ENCODE peak calls at places on chromosomes 7 and 10, in eight cellular contexts. O is left lung, F is neuronal stem cell, R is ovary, Y is neural progenitor cell, E is colonic mucosa, A is SJSA1, K is right cardiac atrium. X is an unnamed sample. For H3K4me1 and H3K27me3, the result is how much of the 10 kb centered on the place peaks cover.

GRCh38 chr10:133168617-133169031 is 8.6 kb downstream of the KNDC1 start:
- DNase-seq in F (no peak), Y (no peak), E (no peak), K (no peak), A (no peak), O (no peak), R (no peak), X (no peak)

GRCh38 chr10:103580422-103580821 is 86.9 kb downstream of the NEURL1 start:
- DNase-seq in K (no peak), E (no peak), A (no peak), O (no peak), F (no peak), Y (no peak), R (no peak), X (no peak)

GRCh38 chr7:86969865-86970264 is 89.6 kb downstream of the ELAPOR2 start:
- DNase-seq in A (no peak), Y (no peak), R (no peak), K (no peak), F (no peak), O (no peak), E (no peak), X (no peak)

GRCh38 chr10:101336382-101336781 is 17.6 kb upstream of the BTRC start:
- DNase-seq in F (no peak), E (no peak), R (no peak), O (no peak), A (no peak), Y (no peak), K (no peak), X (no peak)

GRCh38 chr10:43376828-43377227 is 5.4 kb downstream of the FXYD4 start:
- DNase-seq in O (peak), R (no peak), Y (no peak), F (no peak), K (no peak), A (no peak), E (no peak), X (no peak)

GRCh38 chr10:109114578-109114977 is 808.7 kb downstream of the XPNPEP1 start:
- DNase-seq in E (no peak), Y (no peak), O (no peak), K (no peak), F (no peak), R (no peak), A (no peak), X (no peak)

GRCh38 chr10:32795598-32796183 is 162.3 kb downstream of the ITGB1 start:
- DNase-seq in E (no peak), K (no peak), F (peak), Y (peak), O (no peak), A (no peak), R (no peak), X (peak)

GRCh38 chr7:76234931-76235441 is 33.3 kb downstream of the SRRM3 start:
- DNase-seq in F (peak), O (peak), K (peak), E (peak), A (peak), Y (peak), R (no peak), X (peak)

GRCh38 chr7:34747842-34748241 is 89.8 kb downstream of the NPSR1 start:
- DNase-seq in O (no peak), K (no peak), F (no peak), A (no peak), R (no peak), Y (no peak), E (peak), X (no peak)

GRCh38 chr10:103922659-103923058 is 4.7 kb upstream of the STN1 start:
- DNase-seq in K (no peak), Y (no peak), R (no peak), E (no peak), A (no peak), O (no peak), F (no peak), X (no peak)

GRCh38 chr7:150988230-150989226 is 2.3 kb upstream of the NOS3 start:
- DNase-seq in F (peak), A (no peak), R (peak), K (peak), E (peak), O (no peak), Y (peak), X (no peak)

GRCh38 chr10:101467286-101467770 is 113.4 kb downstream of the BTRC start:
- DNase-seq in O (no peak), F (peak), R (peak), A (no peak), K (no peak), Y (peak), E (peak), X (peak)

GRCh38 chr10:49029666-49030065 is 85.7 kb downstream of the VSTM4 start:
- DNase-seq in Y (no peak), E (no peak), K (no peak), O (no peak), R (no peak), A (no peak), F (no peak), X (no peak)

GRCh38 chr7:153103219-153103618 is 343.7 kb downstream of the ACTR3B start:
- DNase-seq in A (no peak), O (no peak), R (no peak), E (no peak), F (no peak), Y (no peak), K (no peak), X (no peak)

GRCh38 chr7:26398436-26399308 is 107.0 kb downstream of the SNX10 start:
- DNase-seq in A (no peak), E (peak), K (peak), Y (peak), R (peak), F (peak), O (peak), X (peak)

GRCh38 chr7:110317699-110318265 is 773.1 kb upstream of the LRRN3 start:
- DNase-seq in K (no peak), R (no peak), A (no peak), E (no peak), O (no peak), F (no peak), Y (peak), X (peak)

GRCh38 chr10:31134303-31134928 is 102.8 kb upstream of the ZNF438 start:
- DNase-seq in E (no peak), Y (no peak), K (no peak), R (peak), O (no peak), F (no peak), A (peak), X (peak)

GRCh38 chr10:43255644-43256431 is 11.0 kb downstream of the RASGEF1A start:
- DNase-seq in Y (peak), A (peak), E (peak), R (peak), K (no peak), O (no peak), F (no peak), X (no peak)

GRCh38 chr10:36880898-36881297 is 244.5 kb upstream of the ANKRD30A start:
- DNase-seq in O (no peak), F (no peak), R (no peak), A (no peak), Y (peak), E (no peak), K (no peak), X (no peak)

GRCh38 chr7:35969055-35969454 is 168.2 kb downstream of the SEPTIN7 start:
- DNase-seq in E (no peak), K (no peak), Y (no peak), O (no peak), A (no peak), R (no peak), F (no peak), X (no peak)

GRCh38 chr10:46542567-46543323 is 13.7 kb downstream of the GPRIN2 start:
- DNase-seq in K (no peak), A (peak), O (peak), R (peak), Y (no peak), E (no peak), F (no peak), X (no peak)

GRCh38 chr10:42475168-42476098 is 162.9 kb downstream of the ZNF33B start:
- DNase-seq in A (peak), E (no peak), K (peak), Y (no peak), R (no peak), F (no peak), O (no peak), X (no peak)

GRCh38 chr10:103605359-103606156 is 112.1 kb downstream of the NEURL1 start:
- DNase-seq in Y (peak), O (no peak), A (peak), R (peak), E (peak), F (no peak), K (peak), X (peak)

GRCh38 chr10:77245953-77246352 is 391.7 kb downstream of the KCNMA1 start:
- DNase-seq in F (no peak), A (no peak), O (no peak), E (no peak), R (no peak), Y (no peak), K (no peak), X (peak)

GRCh38 chr10:77249901-77250459 is 387.6 kb downstream of the KCNMA1 start:
- DNase-seq in A (no peak), F (no peak), E (no peak), O (no peak), Y (no peak), R (no peak), K (no peak), X (no peak)

GRCh38 chr10:77248104-77248503 is 389.5 kb downstream of the KCNMA1 start:
- DNase-seq in O (no peak), R (no peak), K (no peak), Y (peak), E (no peak), A (no peak), F (no peak), X (no peak)

GRCh38 chr10:77244746-77245145 is 392.9 kb downstream of the KCNMA1 start:
- DNase-seq in F (no peak), O (no peak), E (no peak), R (no peak), Y (no peak), K (no peak), A (no peak), X (no peak)

DNA sequence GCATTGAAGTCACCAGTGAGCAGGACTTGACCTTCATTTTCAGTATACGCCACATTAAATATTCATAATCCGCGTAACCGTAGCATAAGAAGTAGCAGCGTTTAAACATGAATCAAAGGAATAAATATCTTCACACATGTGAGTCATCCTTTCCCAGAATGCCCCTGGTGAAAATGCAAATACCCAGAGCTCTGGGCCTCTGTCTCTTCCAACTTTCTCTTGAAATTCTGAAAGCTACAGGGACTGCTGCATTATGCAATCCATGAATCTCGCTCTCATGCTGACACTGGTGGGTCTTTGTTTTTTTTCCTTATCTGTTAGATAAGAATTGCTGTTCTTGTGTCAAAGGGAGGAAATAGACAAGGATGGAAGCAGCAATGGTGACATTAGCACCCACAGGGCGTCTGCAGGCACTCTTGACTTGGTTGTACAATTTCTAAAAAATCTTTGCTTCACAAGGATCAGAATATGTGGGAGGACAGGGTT is 390.5 kb downstream of the KCNMA1 start:
- DNase-seq in F (no peak), K (peak), A (no peak), E (peak), O (no peak), Y (no peak), R (no peak), X (peak)
- H3K4me1 ChIP-seq in F (under half), K (under half), A (under half), E (under half), O (under half), Y (under half), R (under half), X (under half)

GRCh38 chr10:637771-638195 is 51.7 kb downstream of the DIP2C start:
- DNase-seq in R (no peak), E (no peak), O (no peak), Y (no peak), F (no peak), K (no peak), A (no peak), X (no peak)
- H3K27ac ChIP-seq in R (no peak), E (no peak), O (no peak), Y (no peak), F (no peak), K (no peak), A (no peak), X (no peak)

GRCh38 chr7:101167645-101168411 is 2.5 kb upstream of the VGF start:
- DNase-seq in A (no peak), E (no peak), K (no peak), R (no peak), F (no peak), Y (no peak), O (no peak), X (no peak)
- H3K27me3 ChIP-seq in A (half or more), E (half or more), K (under half), R (under half), F (half or more), Y (half or more), O (half or more), X (under half)

DNA sequence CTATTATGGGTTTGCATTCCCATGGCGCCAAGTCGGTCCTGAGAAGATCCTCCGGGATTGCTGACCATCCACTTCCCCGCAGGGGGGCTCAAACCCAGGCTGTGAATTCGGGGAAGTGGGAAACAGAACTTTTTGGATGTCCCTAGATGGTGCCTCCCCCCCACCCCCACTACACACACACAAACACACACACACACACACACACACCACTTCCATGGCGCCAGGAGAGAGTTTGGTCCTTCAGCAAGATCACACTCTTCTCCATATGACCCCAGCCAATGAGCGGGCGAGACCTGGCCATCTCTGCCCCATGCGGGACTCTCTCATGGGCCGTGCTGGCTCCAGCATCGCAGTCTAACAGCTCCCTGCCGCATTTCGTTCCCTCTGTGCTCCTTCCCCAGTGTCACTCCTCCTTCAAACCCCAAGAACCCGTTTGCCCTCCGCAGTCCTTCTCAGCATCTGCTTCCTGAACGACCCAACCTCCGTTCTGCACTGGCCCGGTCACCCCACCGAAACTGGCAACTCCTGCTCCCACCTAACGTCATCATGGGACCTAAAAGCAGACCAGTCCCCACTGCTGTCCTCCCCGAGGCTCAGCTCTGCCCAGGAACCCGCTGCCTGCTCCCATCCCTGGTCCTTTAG is 32.1 kb upstream of the TNRC18 start:
- DNase-seq in O (no peak), K (no peak), E (no peak), A (no peak), F (no peak), Y (no peak), R (no peak), X (no peak)
- H3K4me1 ChIP-seq in O (under half), K (under half), E (under half), A (under half), F (under half), Y (under half), R (under half), X (under half)

GRCh38 chr10:19816420-19817250 is at the start of gene PLXDC2:
- DNase-seq in E (peak), O (peak), F (peak), Y (peak), A (no peak), R (peak), K (peak), X (peak)
- H3K27ac ChIP-seq in E (peak), O (peak), F (peak), Y (peak), A (no peak), R (peak), K (peak), X (peak)

GRCh38 chr7:122492007-122492406 is 187.5 kb upstream of the FEZF1 start:
- DNase-seq in Y (no peak), O (no peak), E (no peak), F (no peak), K (no peak), A (no peak), R (no peak), X (no peak)
- H3K27me3 ChIP-seq in Y (under half), O (under half), E (under half), F (under half), K (under half), A (under half), R (under half), X (under half)

GRCh38 chr7:116224492-116225098 is 14.3 kb downstream of the TES start:
- DNase-seq in F (no peak), A (no peak), R (no peak), K (no peak), Y (no peak), O (no peak), E (no peak), X (no peak)
- H3K4me1 ChIP-seq in F (under half), A (under half), R (under half), K (under half), Y (under half), O (under half), E (under half), X (under half)

GRCh38 chr10:119597405-119598186 is 832 bp upstream of the TIAL1 start:
- DNase-seq in A (no peak), R (no peak), F (no peak), O (no peak), Y (no peak), K (no peak), E (no peak), X (no peak)
- H3K27ac ChIP-seq in A (peak), R (no peak), F (no peak), O (peak), Y (peak), K (peak), E (peak), X (peak)

GRCh38 chr7:23266918-23267317 is 20.3 kb downstream of the GPNMB start:
- DNase-seq in O (no peak), E (no peak), F (no peak), R (no peak), A (no peak), Y (no peak), K (no peak), X (no peak)
- H3K27me3 ChIP-seq in O (under half), E (under half), F (under half), R (under half), A (under half), Y (under half), K (under half), X (under half)